ENCODE peak calls at places on chromosomes 3 and 15, in nine cellular contexts. One of them, this sample, is unnamed.

GRCh38 chr3:105967117-105967516 is 98.3 kb upstream of the CBLB start:
- DNase-seq in fibroblast of pulmonary artery: peak; percentile 67
- DNase-seq in RPMI8226: no peak
- DNase-seq in RPMI7951: peak; percentile 70
- DNase-seq in ELR: peak; percentile 22
- DNase-seq in KBM-7: no peak
- DNase-seq in GM12865: no peak
- DNase-seq in hypothalamus: no peak
- DNase-seq in HCEC 1CT: peak; percentile 25
- DNase-seq in this sample: peak; percentile 86

GRCh38 chr3:39809995-39810595 is 686 bp downstream of the MYRIP start:
- DNase-seq in fibroblast of pulmonary artery: no peak
- DNase-seq in RPMI8226: no peak
- DNase-seq in RPMI7951: no peak
- DNase-seq in ELR: no peak
- DNase-seq in KBM-7: peak; percentile 4
- DNase-seq in GM12865: no peak
- DNase-seq in hypothalamus: no peak
- DNase-seq in HCEC 1CT: no peak
- DNase-seq in this sample: no peak

GRCh38 chr3:170989100-170989648 is 37.3 kb downstream of the SLC2A2 start:
- DNase-seq in fibroblast of pulmonary artery: no peak
- DNase-seq in RPMI8226: no peak
- DNase-seq in RPMI7951: no peak
- DNase-seq in ELR: no peak
- DNase-seq in KBM-7: no peak
- DNase-seq in GM12865: no peak
- DNase-seq in hypothalamus: no peak
- DNase-seq in HCEC 1CT: no peak
- DNase-seq in this sample: no peak

GRCh38 chr3:90092994-90093393 is 985.6 kb downstream of the EPHA3 start:
- DNase-seq in fibroblast of pulmonary artery: peak; percentile 40
- DNase-seq in RPMI8226: peak; percentile 11
- DNase-seq in RPMI7951: no peak
- DNase-seq in ELR: peak; percentile 8
- DNase-seq in KBM-7: peak; percentile 26
- DNase-seq in GM12865: peak; percentile 3
- DNase-seq in hypothalamus: no peak
- DNase-seq in HCEC 1CT: peak; percentile 32
- DNase-seq in this sample: peak; percentile 16

GRCh38 chr3:58249358-58250092 is 11.9 kb downstream of the ABHD6 start:
- DNase-seq in fibroblast of pulmonary artery: peak; percentile 30
- DNase-seq in RPMI8226: no peak
- DNase-seq in RPMI7951: no peak
- DNase-seq in ELR: no peak
- DNase-seq in KBM-7: no peak
- DNase-seq in GM12865: no peak
- DNase-seq in hypothalamus: no peak
- DNase-seq in HCEC 1CT: no peak
- DNase-seq in this sample: no peak

GRCh38 chr3:20240154-20240883 is 54.3 kb upstream of the SGO1 start:
- DNase-seq in fibroblast of pulmonary artery: no peak
- DNase-seq in RPMI8226: no peak
- DNase-seq in RPMI7951: no peak
- DNase-seq in ELR: no peak
- DNase-seq in KBM-7: no peak
- DNase-seq in GM12865: no peak
- DNase-seq in hypothalamus: no peak
- DNase-seq in HCEC 1CT: no peak
- DNase-seq in this sample: no peak

GRCh38 chr15:85865070-85865684 is 70.5 kb upstream of the KLHL25 start:
- DNase-seq in fibroblast of pulmonary artery: peak; percentile 65
- DNase-seq in RPMI8226: peak; percentile 41
- DNase-seq in RPMI7951: peak; percentile 51
- DNase-seq in ELR: peak; percentile 56
- DNase-seq in KBM-7: peak; percentile 61
- DNase-seq in GM12865: peak; percentile 37
- DNase-seq in hypothalamus: peak; percentile 6
- DNase-seq in HCEC 1CT: peak; percentile 30
- DNase-seq in this sample: peak; percentile 63

GRCh38 chr15:43518073-43518761 is 809 bp downstream of the MAP1A start:
- DNase-seq in fibroblast of pulmonary artery: peak; percentile 22
- DNase-seq in RPMI8226: no peak
- DNase-seq in RPMI7951: no peak
- DNase-seq in ELR: peak; percentile 28
- DNase-seq in KBM-7: peak; percentile 64
- DNase-seq in GM12865: no peak
- DNase-seq in hypothalamus: peak; percentile 70
- DNase-seq in HCEC 1CT: peak; percentile 2
- DNase-seq in this sample: peak; percentile 40

GRCh38 chr3:123068227-123069020 is 1.6 kb downstream of the PDIA5 start:
- DNase-seq in fibroblast of pulmonary artery: no peak
- DNase-seq in RPMI8226: no peak
- DNase-seq in RPMI7951: peak; percentile 69
- DNase-seq in ELR: no peak
- DNase-seq in KBM-7: no peak
- DNase-seq in GM12865: no peak
- DNase-seq in hypothalamus: no peak
- DNase-seq in HCEC 1CT: no peak
- DNase-seq in this sample: peak; percentile 29

GRCh38 chr3:132710311-132710710 is 11.9 kb downstream of the NPHP3 start:
- DNase-seq in fibroblast of pulmonary artery: no peak
- DNase-seq in RPMI8226: no peak
- DNase-seq in RPMI7951: no peak
- DNase-seq in ELR: no peak
- DNase-seq in KBM-7: no peak
- DNase-seq in GM12865: no peak
- DNase-seq in hypothalamus: no peak
- DNase-seq in HCEC 1CT: no peak
- DNase-seq in this sample: no peak

GRCh38 chr3:119990888-119991287 is 103.4 kb downstream of the GSK3B start:
- DNase-seq in fibroblast of pulmonary artery: peak; percentile 18
- DNase-seq in RPMI8226: no peak
- DNase-seq in RPMI7951: peak; percentile 13
- DNase-seq in ELR: peak; percentile 47
- DNase-seq in KBM-7: no peak
- DNase-seq in GM12865: no peak
- DNase-seq in hypothalamus: no peak
- DNase-seq in HCEC 1CT: peak; percentile 22
- DNase-seq in this sample: peak; percentile 47

GRCh38 chr3:193960485-193961172 is 175.3 kb upstream of the HES1 start:
- DNase-seq in fibroblast of pulmonary artery: no peak
- DNase-seq in RPMI8226: no peak
- DNase-seq in RPMI7951: peak; percentile 64
- DNase-seq in ELR: no peak
- DNase-seq in KBM-7: no peak
- DNase-seq in GM12865: no peak
- DNase-seq in hypothalamus: peak; percentile 35
- DNase-seq in HCEC 1CT: no peak
- DNase-seq in this sample: no peak

GRCh38 chr3:129490273-129490675 is 38.2 kb upstream of the RHO start:
- DNase-seq in fibroblast of pulmonary artery: peak; percentile 96
- DNase-seq in RPMI8226: peak; percentile 84
- DNase-seq in RPMI7951: peak; percentile 84
- DNase-seq in ELR: peak; percentile 96
- DNase-seq in KBM-7: peak; percentile 83
- DNase-seq in GM12865: peak; percentile 72
- DNase-seq in hypothalamus: peak; percentile 77
- DNase-seq in HCEC 1CT: peak; percentile 93
- DNase-seq in this sample: peak; percentile 97

GRCh38 chr3:128469128-128469527 is 2.4 kb upstream of the DNAJB8 start:
- DNase-seq in fibroblast of pulmonary artery: no peak
- DNase-seq in RPMI8226: no peak
- DNase-seq in RPMI7951: no peak
- DNase-seq in ELR: no peak
- DNase-seq in KBM-7: no peak
- DNase-seq in GM12865: no peak
- DNase-seq in hypothalamus: no peak
- DNase-seq in HCEC 1CT: no peak
- DNase-seq in this sample: no peak

GRCh38 chr3:59266551-59266950 is 216.7 kb upstream of the CFAP20DC start:
- DNase-seq in fibroblast of pulmonary artery: no peak
- DNase-seq in RPMI8226: no peak
- DNase-seq in RPMI7951: peak; percentile 69
- DNase-seq in ELR: no peak
- DNase-seq in KBM-7: no peak
- DNase-seq in GM12865: peak; percentile 16
- DNase-seq in hypothalamus: no peak
- DNase-seq in HCEC 1CT: no peak
- DNase-seq in this sample: peak; percentile 47

GRCh38 chr3:176430244-176430893 is 766.9 kb downstream of the TBL1XR1 start:
- DNase-seq in fibroblast of pulmonary artery: peak; percentile 67
- DNase-seq in RPMI8226: peak; percentile 45
- DNase-seq in RPMI7951: peak; percentile 6
- DNase-seq in ELR: peak; percentile 29
- DNase-seq in KBM-7: peak; percentile 32
- DNase-seq in GM12865: peak; percentile 20
- DNase-seq in hypothalamus: no peak
- DNase-seq in HCEC 1CT: peak; percentile 59
- DNase-seq in this sample: peak; percentile 59

GRCh38 chr15:98682992-98683701 is 34.8 kb downstream of the IGF1R start:
- DNase-seq in fibroblast of pulmonary artery: peak; percentile 24
- DNase-seq in RPMI8226: no peak
- DNase-seq in RPMI7951: no peak
- DNase-seq in ELR: no peak
- DNase-seq in KBM-7: no peak
- DNase-seq in GM12865: no peak
- DNase-seq in hypothalamus: no peak
- DNase-seq in HCEC 1CT: peak; percentile 11
- DNase-seq in this sample: peak; percentile 36

GRCh38 chr3:188914556-188914955 is 257.2 kb upstream of the TPRG1 start:
- DNase-seq in fibroblast of pulmonary artery: peak; percentile 70
- DNase-seq in RPMI8226: no peak
- DNase-seq in RPMI7951: peak; percentile 34
- DNase-seq in ELR: peak; percentile 38
- DNase-seq in KBM-7: no peak
- DNase-seq in GM12865: peak; percentile 55
- DNase-seq in hypothalamus: no peak
- DNase-seq in HCEC 1CT: peak; percentile 68
- DNase-seq in this sample: peak; percentile 87

GRCh38 chr3:37766797-37767776 is 94.6 kb upstream of the CTDSPL start:
- DNase-seq in fibroblast of pulmonary artery: no peak
- DNase-seq in RPMI8226: peak; percentile 18
- DNase-seq in RPMI7951: no peak
- DNase-seq in ELR: no peak
- DNase-seq in KBM-7: no peak
- DNase-seq in GM12865: no peak
- DNase-seq in hypothalamus: no peak
- DNase-seq in HCEC 1CT: no peak
- DNase-seq in this sample: no peak

GRCh38 chr3:138945646-138946553 is 1.0 kb downstream of the FOXL2 start:
- DNase-seq in fibroblast of pulmonary artery: peak; percentile 38
- DNase-seq in RPMI8226: peak; percentile 36
- DNase-seq in RPMI7951: peak; percentile 42
- DNase-seq in ELR: peak; percentile 49
- DNase-seq in KBM-7: no peak
- DNase-seq in GM12865: no peak
- DNase-seq in hypothalamus: no peak
- DNase-seq in HCEC 1CT: no peak
- DNase-seq in this sample: peak; percentile 30

GRCh38 chr3:50340404-50341329 is at the start of gene RASSF1:
- DNase-seq in fibroblast of pulmonary artery: peak; percentile 41
- DNase-seq in RPMI8226: peak; percentile 78
- DNase-seq in RPMI7951: peak; percentile 81
- DNase-seq in ELR: peak; percentile 79
- DNase-seq in KBM-7: peak; percentile 90
- DNase-seq in GM12865: peak; percentile 92
- DNase-seq in hypothalamus: no peak
- DNase-seq in HCEC 1CT: peak; percentile 82
- DNase-seq in this sample: peak; percentile 57

GRCh38 chr3:197736010-197736490 is 654 bp downstream of the RUBCN start:
- DNase-seq in fibroblast of pulmonary artery: no peak
- DNase-seq in RPMI8226: peak; percentile 86
- DNase-seq in RPMI7951: peak; percentile 26
- DNase-seq in ELR: peak; percentile 59
- DNase-seq in KBM-7: no peak
- DNase-seq in GM12865: peak; percentile 81
- DNase-seq in hypothalamus: no peak
- DNase-seq in HCEC 1CT: no peak
- DNase-seq in this sample: no peak

GRCh38 chr3:170207717-170208116 is 14.5 kb upstream of the PRKCI start:
- DNase-seq in fibroblast of pulmonary artery: no peak
- DNase-seq in RPMI8226: no peak
- DNase-seq in RPMI7951: no peak
- DNase-seq in ELR: no peak
- DNase-seq in KBM-7: no peak
- DNase-seq in GM12865: no peak
- DNase-seq in hypothalamus: no peak
- DNase-seq in HCEC 1CT: no peak
- DNase-seq in this sample: no peak

GRCh38 chr3:59368887-59369286 is 319.1 kb upstream of the CFAP20DC start:
- DNase-seq in fibroblast of pulmonary artery: no peak
- DNase-seq in RPMI8226: no peak
- DNase-seq in RPMI7951: no peak
- DNase-seq in ELR: no peak
- DNase-seq in KBM-7: peak; percentile 28
- DNase-seq in GM12865: no peak
- DNase-seq in hypothalamus: no peak
- DNase-seq in HCEC 1CT: no peak
- DNase-seq in this sample: no peak

GRCh38 chr15:101014921-101015841 is 96.0 kb downstream of the LRRK1 start:
- DNase-seq in fibroblast of pulmonary artery: peak; percentile 82
- DNase-seq in RPMI8226: peak; percentile 59
- DNase-seq in RPMI7951: peak; percentile 67
- DNase-seq in ELR: peak; percentile 70
- DNase-seq in KBM-7: peak; percentile 70
- DNase-seq in GM12865: peak; percentile 70
- DNase-seq in hypothalamus: peak; percentile 31
- DNase-seq in HCEC 1CT: peak; percentile 42
- DNase-seq in this sample: peak; percentile 75

GRCh38 chr3:155078959-155079794 is 942 bp upstream of the MME start:
- DNase-seq in fibroblast of pulmonary artery: peak; percentile 70
- DNase-seq in RPMI8226: peak; percentile 53
- DNase-seq in RPMI7951: peak; percentile 53
- DNase-seq in ELR: peak; percentile 82
- DNase-seq in KBM-7: no peak
- DNase-seq in GM12865: no peak
- DNase-seq in hypothalamus: no peak
- DNase-seq in HCEC 1CT: peak; percentile 88
- DNase-seq in this sample: peak; percentile 59

GRCh38 chr3:192879346-192880031 is 38.2 kb downstream of the MB21D2 start:
- DNase-seq in fibroblast of pulmonary artery: peak; percentile 95
- DNase-seq in RPMI8226: no peak
- DNase-seq in RPMI7951: peak; percentile 99
- DNase-seq in ELR: peak; percentile 100
- DNase-seq in KBM-7: no peak
- DNase-seq in GM12865: no peak
- DNase-seq in hypothalamus: no peak
- DNase-seq in HCEC 1CT: peak; percentile 95
- DNase-seq in this sample: peak; percentile 95

GRCh38 chr3:184260571-184261269 is 633 bp downstream of the CAMK2N2 start:
- DNase-seq in fibroblast of pulmonary artery: no peak
- DNase-seq in RPMI8226: no peak
- DNase-seq in RPMI7951: no peak
- DNase-seq in ELR: no peak
- DNase-seq in KBM-7: peak; percentile 20
- DNase-seq in GM12865: no peak
- DNase-seq in hypothalamus: no peak
- DNase-seq in HCEC 1CT: no peak
- DNase-seq in this sample: no peak

GRCh38 chr15:50676799-50677483 is 9.7 kb downstream of the TRPM7 start:
- DNase-seq in fibroblast of pulmonary artery: peak; percentile 17
- DNase-seq in RPMI8226: no peak
- DNase-seq in RPMI7951: peak; percentile 38
- DNase-seq in ELR: peak; percentile 74
- DNase-seq in KBM-7: no peak
- DNase-seq in GM12865: no peak
- DNase-seq in hypothalamus: no peak
- DNase-seq in HCEC 1CT: peak; percentile 62
- DNase-seq in this sample: peak; percentile 35

GRCh38 chr3:64027708-64028107 is 4.4 kb upstream of the PSMD6 start:
- DNase-seq in fibroblast of pulmonary artery: no peak
- DNase-seq in RPMI8226: no peak
- DNase-seq in RPMI7951: no peak
- DNase-seq in ELR: no peak
- DNase-seq in KBM-7: no peak
- DNase-seq in GM12865: no peak
- DNase-seq in hypothalamus: no peak
- DNase-seq in HCEC 1CT: no peak
- DNase-seq in this sample: no peak

GRCh38 chr3:98901032-98901464 is 447 bp downstream of the DCBLD2 start:
- DNase-seq in fibroblast of pulmonary artery: peak; percentile 56
- DNase-seq in RPMI8226: peak; percentile 21
- DNase-seq in RPMI7951: peak; percentile 66
- DNase-seq in ELR: peak; percentile 54
- DNase-seq in KBM-7: peak; percentile 54
- DNase-seq in GM12865: peak; percentile 46
- DNase-seq in hypothalamus: peak; percentile 30
- DNase-seq in HCEC 1CT: peak; percentile 67
- DNase-seq in this sample: peak; percentile 41

This sample was measured in fibroblast of the aortic adventitia.